ENCODE peak calls at places on chromosomes 12 and 14, in eight cellular contexts. Y is H9, W is left ventricle myocardium inferior, I is endothelial cell, P is kidney, J is keratinocyte, A is transverse colon, R is GM10248. V is an unnamed sample.

GRCh38 chr12:32332446-32332845 is 66.9 kb upstream of the FGD4 start:
- DNase-seq in Y (no peak), W (no peak), I (no peak), P (no peak), J (no peak), A (no peak), R (no peak), V (no peak)

GRCh38 chr14:100888789-100889315 is 14.7 kb downstream of the RTL1 start:
- DNase-seq in Y (no peak), W (no peak), I (no peak), P (no peak), J (no peak), A (no peak), R (no peak), V (no peak)

GRCh38 chr12:92933606-92934005 is 4.5 kb upstream of the EEA1 start:
- DNase-seq in Y (peak), W (no peak), I (no peak), P (no peak), J (no peak), A (no peak), R (no peak), V (no peak)

GRCh38 chr14:69428289-69428998 is 30.0 kb downstream of the SLC39A9 start:
- DNase-seq in Y (no peak), W (no peak), I (no peak), P (no peak), J (no peak), A (no peak), R (peak), V (no peak)

GRCh38 chr14:99213101-99213500 is 58.9 kb downstream of the BCL11B start:
- DNase-seq in Y (no peak), W (no peak), I (no peak), P (no peak), J (no peak), A (no peak), R (no peak), V (no peak)

GRCh38 chr12:24788886-24789285 is 160.0 kb downstream of the BCAT1 start:
- DNase-seq in Y (no peak), W (no peak), I (no peak), P (no peak), J (no peak), A (no peak), R (no peak), V (no peak)

GRCh38 chr12:91194500-91194899 is 11.9 kb upstream of the DCN start:
- DNase-seq in Y (no peak), W (no peak), I (no peak), P (no peak), J (peak), A (no peak), R (no peak), V (no peak)

GRCh38 chr12:10673660-10674384 is at the start of gene STYK1:
- DNase-seq in Y (peak), W (peak), I (peak), P (peak), J (peak), A (peak), R (peak), V (peak)

GRCh38 chr12:84913151-84913550 is 552 bp upstream of the SLC6A15 start:
- DNase-seq in Y (peak), W (no peak), I (peak), P (no peak), J (no peak), A (no peak), R (no peak), V (peak)

GRCh38 chr14:104866451-104867370 is 1.6 kb downstream of the CEP170B start:
- DNase-seq in Y (no peak), W (peak), I (no peak), P (peak), J (no peak), A (no peak), R (no peak), V (peak)

GRCh38 chr14:100842799-100843198 is 16.9 kb downstream of the MEG3 start:
- DNase-seq in Y (no peak), W (no peak), I (no peak), P (peak), J (no peak), A (no peak), R (no peak), V (peak)

GRCh38 chr12:131014343-131014742 is 60.6 kb downstream of the ADGRD1 start:
- DNase-seq in Y (no peak), W (no peak), I (no peak), P (no peak), J (no peak), A (no peak), R (no peak), V (no peak)

GRCh38 chr12:104360988-104361707 is 57.6 kb downstream of the EID3 start:
- DNase-seq in Y (no peak), W (no peak), I (no peak), P (no peak), J (no peak), A (no peak), R (no peak), V (peak)

GRCh38 chr12:75698052-75698451 is 186.6 kb upstream of the KRR1 start:
- DNase-seq in Y (no peak), W (no peak), I (no peak), P (no peak), J (no peak), A (no peak), R (no peak), V (no peak)

GRCh38 chr12:128402481-128402880 is 135.5 kb downstream of the TMEM132C start:
- DNase-seq in Y (peak), W (no peak), I (no peak), P (no peak), J (no peak), A (no peak), R (no peak), V (no peak)

GRCh38 chr14:77116194-77116817 is 18.2 kb downstream of the CIPC start:
- DNase-seq in Y (no peak), W (no peak), I (no peak), P (no peak), J (no peak), A (no peak), R (no peak), V (no peak)

GRCh38 chr12:1812650-1813302 is 7.6 kb upstream of the LRTM2 start:
- DNase-seq in Y (no peak), W (no peak), I (no peak), P (peak), J (no peak), A (no peak), R (no peak), V (peak)

GRCh38 chr12:124518051-124518932 is 49.1 kb downstream of the NCOR2 start:
- DNase-seq in Y (no peak), W (peak), I (no peak), P (peak), J (peak), A (peak), R (no peak), V (peak)

GRCh38 chr14:105299654-105300541 is 903 bp downstream of the BRF1 start:
- DNase-seq in Y (peak), W (no peak), I (peak), P (no peak), J (no peak), A (peak), R (no peak), V (no peak)

GRCh38 chr12:131013118-131013517 is 59.4 kb downstream of the ADGRD1 start:
- DNase-seq in Y (no peak), W (no peak), I (no peak), P (no peak), J (no peak), A (no peak), R (no peak), V (no peak)

GRCh38 chr12:104598342-104599271 is 141.9 kb downstream of the CHST11 start:
- DNase-seq in Y (no peak), W (peak), I (no peak), P (no peak), J (no peak), A (no peak), R (no peak), V (no peak)

GRCh38 chr14:55837467-55837866 is 257.5 kb downstream of the KTN1 start:
- DNase-seq in Y (no peak), W (no peak), I (no peak), P (no peak), J (no peak), A (no peak), R (no peak), V (no peak)

GRCh38 chr12:38469689-38470088 is 153.1 kb downstream of the ALG10B start:
- DNase-seq in Y (no peak), W (no peak), I (no peak), P (no peak), J (no peak), A (no peak), R (no peak), V (no peak)

GRCh38 chr12:92208613-92209121 is 63.0 kb upstream of the BTG1 start:
- DNase-seq in Y (no peak), W (no peak), I (no peak), P (no peak), J (no peak), A (no peak), R (peak), V (peak)

GRCh38 chr14:49463146-49463545 is 123.0 kb downstream of the RPS29 start:
- DNase-seq in Y (no peak), W (no peak), I (no peak), P (no peak), J (no peak), A (no peak), R (no peak), V (no peak)

GRCh38 chr12:129776977-129777667 is 126.7 kb downstream of the TMEM132D start:
- DNase-seq in Y (no peak), W (no peak), I (no peak), P (no peak), J (no peak), A (no peak), R (no peak), V (no peak)

GRCh38 chr12:99277988-99278387 is 369.6 kb upstream of the GARIN6 start:
- DNase-seq in Y (no peak), W (no peak), I (no peak), P (no peak), J (no peak), A (no peak), R (no peak), V (no peak)

GRCh38 chr12:40672650-40673319 is 19.5 kb upstream of the CNTN1 start:
- DNase-seq in Y (no peak), W (no peak), I (no peak), P (no peak), J (no peak), A (no peak), R (no peak), V (no peak)

GRCh38 chr12:122243965-122244364 is 18.1 kb upstream of the DIABLO start:
- DNase-seq in Y (no peak), W (no peak), I (no peak), P (no peak), J (no peak), A (no peak), R (no peak), V (no peak)

GRCh38 chr14:23066368-23066767 is 9.0 kb upstream of the CDH24 start:
- DNase-seq in Y (no peak), W (no peak), I (no peak), P (no peak), J (no peak), A (no peak), R (no peak), V (no peak)

GRCh38 chr14:99475179-99475578 is 5.5 kb downstream of the SETD3 start:
- DNase-seq in Y (no peak), W (no peak), I (no peak), P (no peak), J (no peak), A (no peak), R (no peak), V (peak)

GRCh38 chr14:53952533-53952932 is 4.1 kb downstream of the BMP4 start:
- DNase-seq in Y (no peak), W (no peak), I (no peak), P (no peak), J (no peak), A (no peak), R (no peak), V (peak)

GRCh38 chr12:131348226-131349010 is 362.5 kb upstream of the SFSWAP start:
- DNase-seq in Y (no peak), W (no peak), I (no peak), P (no peak), J (no peak), A (no peak), R (no peak), V (no peak)

GRCh38 chr14:66511849-66512248 is 3.9 kb downstream of the GPHN start:
- DNase-seq in Y (no peak), W (no peak), I (no peak), P (no peak), J (no peak), A (no peak), R (no peak), V (no peak)

GRCh38 chr12:101078881-101079280 is 131.2 kb downstream of the SLC5A8 start:
- DNase-seq in Y (no peak), W (no peak), I (no peak), P (no peak), J (no peak), A (no peak), R (no peak), V (no peak)

GRCh38 chr12:101074940-101075680 is 134.9 kb downstream of the SLC5A8 start:
- DNase-seq in Y (no peak), W (no peak), I (no peak), P (no peak), J (no peak), A (no peak), R (no peak), V (no peak)

GRCh38 chr12:101076940-101077351 is 133.1 kb downstream of the SLC5A8 start:
- DNase-seq in Y (no peak), W (no peak), I (no peak), P (no peak), J (no peak), A (no peak), R (no peak), V (no peak)

DNA sequence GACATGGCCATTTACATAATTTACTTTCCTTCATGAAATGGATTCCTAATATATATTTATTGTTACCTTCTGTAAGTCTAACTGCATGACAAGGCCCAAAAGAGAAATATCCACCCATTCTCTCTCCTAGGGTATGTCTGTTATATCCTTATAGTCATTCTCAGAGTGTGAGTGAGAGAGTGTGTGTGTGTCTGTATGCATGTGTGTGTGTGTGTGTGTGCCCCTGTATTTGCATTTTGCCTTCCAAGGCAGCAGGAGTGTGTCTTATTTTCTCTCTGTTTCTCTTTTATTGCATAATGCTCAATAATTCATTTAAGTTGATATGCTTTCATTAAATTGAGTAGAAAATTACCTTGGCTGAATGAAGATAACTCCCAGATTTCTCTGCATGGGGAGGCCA is 131.9 kb downstream of the SLC5A8 start:
- DNase-seq in Y (no peak), W (no peak), I (no peak), P (no peak), J (no peak), A (no peak), R (no peak), V (no peak)
- TF ChIP-seq CTCF in Y (no peak), W (no peak), I (no peak), P (no peak), J (no peak), A (no peak), R (no peak), V (no peak)

GRCh38 chr12:28024231-28024995 is 51.9 kb upstream of the PTHLH start:
- DNase-seq in Y (no peak), W (no peak), I (no peak), P (no peak), J (no peak), A (no peak), R (no peak), V (no peak)
- TF ChIP-seq CTCF in Y (no peak), W (no peak), I (no peak), P (no peak), J (no peak), A (no peak), R (no peak), V (no peak)

GRCh38 chr12:57240069-57240921 is 10.7 kb downstream of the STAC3 start:
- DNase-seq in Y (peak), W (peak), I (no peak), P (peak), J (no peak), A (peak), R (peak), V (peak)

GRCh38 chr12:57242329-57242690 is 8.7 kb downstream of the STAC3 start:
- DNase-seq in Y (no peak), W (peak), I (no peak), P (no peak), J (no peak), A (peak), R (no peak), V (no peak)

GRCh38 chr12:57239587-57240068 is 10.1 kb downstream of the SHMT2 start:
- DNase-seq in Y (peak), W (no peak), I (no peak), P (no peak), J (no peak), A (no peak), R (no peak), V (no peak)

GRCh38 chr12:57241556-57242310 is 9.3 kb downstream of the STAC3 start:
- DNase-seq in Y (no peak), W (no peak), I (no peak), P (no peak), J (no peak), A (no peak), R (no peak), V (no peak)

DNA sequence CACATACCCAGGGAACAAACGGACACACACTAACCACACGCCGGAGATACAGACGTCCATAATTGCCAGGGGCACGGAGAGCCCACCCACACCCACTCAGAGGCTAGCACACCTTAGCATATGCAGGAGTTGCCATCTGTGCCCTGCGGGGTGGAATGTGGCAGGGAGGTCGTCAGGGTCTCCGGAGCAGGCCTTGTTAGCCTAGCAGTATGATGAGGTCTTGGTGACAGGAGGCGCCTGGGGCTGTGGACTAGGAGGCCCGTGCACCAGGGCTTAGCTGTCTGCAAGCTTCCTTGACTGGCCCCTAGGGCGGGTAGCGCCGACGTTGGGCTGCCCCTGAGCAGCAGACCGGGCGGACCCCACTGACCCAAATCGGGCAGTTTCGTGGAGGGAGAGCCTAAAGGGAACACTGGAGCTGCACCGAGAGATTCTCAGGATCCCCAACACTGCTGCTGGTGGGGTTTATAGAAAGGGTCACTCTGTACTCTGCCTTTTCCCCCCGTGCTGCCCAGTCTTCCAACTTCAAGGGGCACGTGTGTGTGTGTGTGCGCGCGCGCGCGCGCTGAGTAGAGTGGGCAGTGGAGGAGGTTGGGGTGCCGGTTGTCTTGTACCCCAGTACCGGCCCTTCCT is 9.9 kb downstream of the STAC3 start:
- DNase-seq in Y (peak), W (no peak), I (peak), P (no peak), J (no peak), A (peak), R (no peak), V (no peak)
- TF ChIP-seq CTCF in Y (no peak), W (no peak), I (no peak), P (no peak), J (no peak), A (no peak), R (no peak), V (no peak)

GRCh38 chr14:38207830-38208815 is at the start of gene SSTR1:
- DNase-seq in Y (peak), W (no peak), I (no peak), P (peak), J (no peak), A (peak), R (no peak), V (peak)

GRCh38 chr14:38210168-38210567 is 2.5 kb downstream of the SSTR1 start:
- DNase-seq in Y (no peak), W (no peak), I (no peak), P (no peak), J (no peak), A (no peak), R (no peak), V (peak)

GRCh38 chr14:38207342-38207741 is 362 bp upstream of the SSTR1 start:
- DNase-seq in Y (no peak), W (no peak), I (no peak), P (no peak), J (no peak), A (no peak), R (no peak), V (peak)

GRCh38 chr14:38209572-38210159 is 2.0 kb downstream of the SSTR1 start:
- DNase-seq in Y (no peak), W (no peak), I (no peak), P (no peak), J (no peak), A (no peak), R (no peak), V (no peak)

GRCh38 chr14:38208825-38209562 is 1.3 kb downstream of the SSTR1 start:
- DNase-seq in Y (peak), W (peak), I (peak), P (peak), J (no peak), A (peak), R (no peak), V (peak)
- TF ChIP-seq CTCF in Y (peak), W (peak), I (no peak), P (no peak), J (no peak), A (peak), R (no peak), V (peak)